ENCODE peak calls at places on chromosomes 13 and 19, in eight cellular contexts. One of them, this sample, is unnamed.

GRCh38 chr19:15631817-15632216 is 8.9 kb upstream of the CYP4F3 start:
- DNase-seq in fibroblast of mammary gland: peak; percentile 1
- DNase-seq in astrocyte: no peak
- DNase-seq in esophagus squamous epithelium: no peak
- DNase-seq in fibroblast of villous mesenchyme: no peak
- DNase-seq in psoas muscle: no peak
- DNase-seq in left lung: no peak
- DNase-seq in dorsolateral prefrontal cortex: no peak
- DNase-seq in this sample: no peak

GRCh38 chr13:98994896-98995295 is 17.0 kb upstream of the DOCK9 start:
- DNase-seq in dorsolateral prefrontal cortex: no peak
- DNase-seq in esophagus squamous epithelium: no peak
- DNase-seq in fibroblast of mammary gland: no peak
- DNase-seq in fibroblast of villous mesenchyme: no peak
- DNase-seq in psoas muscle: no peak
- DNase-seq in astrocyte: no peak
- DNase-seq in left lung: no peak
- DNase-seq in this sample: no peak

GRCh38 chr19:10654610-10655456 is 687 bp downstream of the ILF3 start:
- DNase-seq in astrocyte: no peak
- DNase-seq in fibroblast of villous mesenchyme: peak; percentile 32
- DNase-seq in dorsolateral prefrontal cortex: peak; percentile 30
- DNase-seq in psoas muscle: peak; percentile 76
- DNase-seq in esophagus squamous epithelium: no peak
- DNase-seq in left lung: peak; percentile 56
- DNase-seq in fibroblast of mammary gland: no peak
- DNase-seq in this sample: peak; percentile 29

GRCh38 chr19:2041436-2041685 is 9.7 kb downstream of the MKNK2 start:
- DNase-seq in psoas muscle: no peak
- DNase-seq in fibroblast of villous mesenchyme: no peak
- DNase-seq in dorsolateral prefrontal cortex: no peak
- DNase-seq in esophagus squamous epithelium: no peak
- DNase-seq in left lung: no peak
- DNase-seq in astrocyte: no peak
- DNase-seq in fibroblast of mammary gland: no peak
- DNase-seq in this sample: no peak

GRCh38 chr13:61706899-61707298 is 291.2 kb upstream of the PCDH20 start:
- DNase-seq in psoas muscle: no peak
- DNase-seq in esophagus squamous epithelium: no peak
- DNase-seq in left lung: no peak
- DNase-seq in fibroblast of mammary gland: no peak
- DNase-seq in dorsolateral prefrontal cortex: no peak
- DNase-seq in astrocyte: no peak
- DNase-seq in fibroblast of villous mesenchyme: no peak
- DNase-seq in this sample: no peak

GRCh38 chr13:39196957-39197644 is 158.8 kb downstream of the NHLRC3 start:
- DNase-seq in left lung: no peak
- DNase-seq in esophagus squamous epithelium: no peak
- DNase-seq in astrocyte: no peak
- DNase-seq in fibroblast of mammary gland: no peak
- DNase-seq in fibroblast of villous mesenchyme: no peak
- DNase-seq in psoas muscle: no peak
- DNase-seq in dorsolateral prefrontal cortex: no peak
- DNase-seq in this sample: no peak

GRCh38 chr19:15264061-15264932 is 32.0 kb upstream of the EPHX3 start:
- DNase-seq in fibroblast of villous mesenchyme: peak; percentile 80
- DNase-seq in psoas muscle: peak; percentile 88
- DNase-seq in esophagus squamous epithelium: no peak
- DNase-seq in left lung: peak; percentile 65
- DNase-seq in fibroblast of mammary gland: peak; percentile 74
- DNase-seq in astrocyte: no peak
- DNase-seq in dorsolateral prefrontal cortex: peak; percentile 76
- DNase-seq in this sample: peak; percentile 80

GRCh38 chr13:49935171-49936084 is 712 bp downstream of the SPRYD7 start:
- DNase-seq in astrocyte: peak; percentile 57
- DNase-seq in dorsolateral prefrontal cortex: peak; percentile 33
- DNase-seq in esophagus squamous epithelium: peak; percentile 35
- DNase-seq in fibroblast of villous mesenchyme: peak; percentile 65
- DNase-seq in fibroblast of mammary gland: peak; percentile 67
- DNase-seq in psoas muscle: no peak
- DNase-seq in left lung: peak; percentile 61
- DNase-seq in this sample: peak; percentile 70

GRCh38 chr13:100088282-100088647 is 628 bp upstream of the PCCA start:
- DNase-seq in psoas muscle: no peak
- DNase-seq in astrocyte: no peak
- DNase-seq in fibroblast of mammary gland: no peak
- DNase-seq in fibroblast of villous mesenchyme: no peak
- DNase-seq in left lung: no peak
- DNase-seq in dorsolateral prefrontal cortex: no peak
- DNase-seq in esophagus squamous epithelium: no peak
- DNase-seq in this sample: no peak

GRCh38 chr19:31113250-31113685 is 236.0 kb downstream of the TSHZ3 start:
- DNase-seq in dorsolateral prefrontal cortex: no peak
- DNase-seq in esophagus squamous epithelium: no peak
- DNase-seq in fibroblast of mammary gland: no peak
- DNase-seq in left lung: no peak
- DNase-seq in astrocyte: peak; percentile 29
- DNase-seq in psoas muscle: no peak
- DNase-seq in fibroblast of villous mesenchyme: peak; percentile 83
- DNase-seq in this sample: no peak

GRCh38 chr19:48734625-48735024 is 5.8 kb downstream of the RASIP1 start:
- DNase-seq in fibroblast of villous mesenchyme: no peak
- DNase-seq in dorsolateral prefrontal cortex: no peak
- DNase-seq in fibroblast of mammary gland: no peak
- DNase-seq in astrocyte: no peak
- DNase-seq in left lung: no peak
- DNase-seq in psoas muscle: no peak
- DNase-seq in esophagus squamous epithelium: no peak
- DNase-seq in this sample: no peak

GRCh38 chr19:48731452-48731851 is 9.0 kb downstream of the RASIP1 start:
- DNase-seq in astrocyte: no peak
- DNase-seq in dorsolateral prefrontal cortex: no peak
- DNase-seq in fibroblast of villous mesenchyme: no peak
- DNase-seq in esophagus squamous epithelium: no peak
- DNase-seq in left lung: no peak
- DNase-seq in psoas muscle: no peak
- DNase-seq in fibroblast of mammary gland: no peak
- DNase-seq in this sample: no peak

GRCh38 chr19:48737360-48737998 is 2.9 kb downstream of the RASIP1 start:
- DNase-seq in psoas muscle: no peak
- DNase-seq in fibroblast of villous mesenchyme: no peak
- DNase-seq in astrocyte: no peak
- DNase-seq in left lung: no peak
- DNase-seq in fibroblast of mammary gland: no peak
- DNase-seq in dorsolateral prefrontal cortex: no peak
- DNase-seq in esophagus squamous epithelium: no peak
- DNase-seq in this sample: no peak

GRCh38 chr19:48738557-48739399 is 1.6 kb downstream of the RASIP1 start:
- DNase-seq in fibroblast of mammary gland: peak; percentile 61
- DNase-seq in left lung: peak; percentile 93
- DNase-seq in fibroblast of villous mesenchyme: peak; percentile 90
- DNase-seq in psoas muscle: peak; percentile 96
- DNase-seq in esophagus squamous epithelium: no peak
- DNase-seq in astrocyte: peak; percentile 47
- DNase-seq in dorsolateral prefrontal cortex: peak; percentile 78
- DNase-seq in this sample: peak; percentile 81

GRCh38 chr19:48735031-48735615 is 5.3 kb downstream of the RASIP1 start:
- DNase-seq in dorsolateral prefrontal cortex: no peak
- DNase-seq in esophagus squamous epithelium: no peak
- DNase-seq in fibroblast of mammary gland: no peak
- DNase-seq in astrocyte: peak; percentile 14
- DNase-seq in left lung: no peak
- DNase-seq in psoas muscle: no peak
- DNase-seq in fibroblast of villous mesenchyme: no peak
- DNase-seq in this sample: no peak
- TF ChIP-seq CTCF in dorsolateral prefrontal cortex: no peak
- TF ChIP-seq CTCF in esophagus squamous epithelium: no peak
- TF ChIP-seq CTCF in fibroblast of mammary gland: no peak
- TF ChIP-seq CTCF in astrocyte: no peak
- TF ChIP-seq CTCF in left lung: no peak
- TF ChIP-seq CTCF in psoas muscle: no peak
- TF ChIP-seq CTCF in fibroblast of villous mesenchyme: peak; percentile 2
- TF ChIP-seq CTCF in this sample: no peak

DNA sequence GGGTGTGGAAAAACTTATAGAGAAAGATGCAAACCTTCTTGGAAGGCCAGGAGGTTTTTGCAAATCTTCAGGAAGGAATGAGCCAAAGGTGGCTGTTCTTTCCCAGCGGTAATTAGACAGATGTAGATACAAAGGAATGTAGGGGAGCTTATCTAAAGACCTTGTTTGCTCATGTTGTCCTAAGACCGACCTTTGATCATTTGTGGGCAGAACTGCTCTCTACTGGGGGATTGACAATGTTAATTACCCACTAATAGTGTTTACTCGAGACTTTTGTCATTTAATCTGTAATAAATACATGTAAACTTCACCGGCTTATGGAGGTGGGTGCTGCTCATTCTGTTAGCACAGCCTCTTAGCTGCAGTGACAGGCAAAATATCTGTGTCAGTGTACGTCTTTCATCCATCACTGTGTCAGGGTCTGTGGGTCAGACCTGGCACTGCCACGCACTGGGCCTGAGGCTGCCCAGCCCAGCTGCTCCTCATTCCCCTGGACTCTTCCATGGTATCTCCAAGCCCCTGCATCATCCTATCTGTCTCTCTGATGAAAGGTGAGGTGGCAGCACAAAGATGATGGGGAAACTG is 68.3 kb downstream of the ZNF431 start:
- DNase-seq in psoas muscle: no peak
- DNase-seq in fibroblast of mammary gland: no peak
- DNase-seq in esophagus squamous epithelium: no peak
- DNase-seq in astrocyte: no peak
- DNase-seq in fibroblast of villous mesenchyme: no peak
- DNase-seq in left lung: no peak
- DNase-seq in dorsolateral prefrontal cortex: no peak
- DNase-seq in this sample: no peak
- H3K4me3 ChIP-seq in psoas muscle: no peak overlapping the region
- H3K4me3 ChIP-seq in fibroblast of mammary gland: no peak overlapping the region
- H3K4me3 ChIP-seq in esophagus squamous epithelium: no peak overlapping the region
- H3K4me3 ChIP-seq in astrocyte: no peak overlapping the region
- H3K4me3 ChIP-seq in fibroblast of villous mesenchyme: no peak overlapping the region
- H3K4me3 ChIP-seq in left lung: no peak overlapping the region
- H3K4me3 ChIP-seq in dorsolateral prefrontal cortex: no peak overlapping the region
- H3K4me3 ChIP-seq in this sample: no peak overlapping the region

GRCh38 chr13:48233097-48233885 is at the start of gene ITM2B:
- DNase-seq in dorsolateral prefrontal cortex: peak; percentile 56
- DNase-seq in esophagus squamous epithelium: peak; percentile 15
- DNase-seq in left lung: peak; percentile 86
- DNase-seq in fibroblast of villous mesenchyme: peak; percentile 72
- DNase-seq in psoas muscle: peak; percentile 88
- DNase-seq in fibroblast of mammary gland: peak; percentile 57
- DNase-seq in astrocyte: peak; percentile 47
- DNase-seq in this sample: peak; percentile 74
- TF ChIP-seq CTCF in dorsolateral prefrontal cortex: no peak
- TF ChIP-seq CTCF in esophagus squamous epithelium: no peak
- TF ChIP-seq CTCF in left lung: peak; percentile 40
- TF ChIP-seq CTCF in fibroblast of villous mesenchyme: peak; percentile 36
- TF ChIP-seq CTCF in psoas muscle: peak; percentile 52
- TF ChIP-seq CTCF in fibroblast of mammary gland: no peak
- TF ChIP-seq CTCF in astrocyte: no peak
- TF ChIP-seq CTCF in this sample: peak; percentile 5

GRCh38 chr13:20340759-20341161 is 108.6 kb upstream of the GJB6 start:
- DNase-seq in fibroblast of villous mesenchyme: peak; percentile 22
- DNase-seq in left lung: peak; percentile 49
- DNase-seq in esophagus squamous epithelium: no peak
- DNase-seq in psoas muscle: peak; percentile 72
- DNase-seq in astrocyte: no peak
- DNase-seq in fibroblast of mammary gland: peak; percentile 75
- DNase-seq in dorsolateral prefrontal cortex: no peak
- DNase-seq in this sample: peak; percentile 26
- H3K4me3 ChIP-seq in fibroblast of villous mesenchyme: no peak overlapping the region
- H3K4me3 ChIP-seq in left lung: no peak overlapping the region
- H3K4me3 ChIP-seq in esophagus squamous epithelium: no peak overlapping the region
- H3K4me3 ChIP-seq in psoas muscle: no peak overlapping the region
- H3K4me3 ChIP-seq in astrocyte: no peak overlapping the region
- H3K4me3 ChIP-seq in fibroblast of mammary gland: peak overlapping the region; percentile 12
- H3K4me3 ChIP-seq in dorsolateral prefrontal cortex: peak overlapping the region; percentile 42
- H3K4me3 ChIP-seq in this sample: no peak overlapping the region

GRCh38 chr19:45164577-45165335 is 4.0 kb upstream of the NKPD1 start:
- DNase-seq in dorsolateral prefrontal cortex: no peak
- DNase-seq in left lung: peak; percentile 85
- DNase-seq in esophagus squamous epithelium: no peak
- DNase-seq in fibroblast of mammary gland: peak; percentile 55
- DNase-seq in fibroblast of villous mesenchyme: peak; percentile 90
- DNase-seq in astrocyte: peak; percentile 55
- DNase-seq in psoas muscle: no peak
- DNase-seq in this sample: peak; percentile 81
- TF ChIP-seq CTCF in dorsolateral prefrontal cortex: no peak
- TF ChIP-seq CTCF in left lung: no peak
- TF ChIP-seq CTCF in esophagus squamous epithelium: no peak
- TF ChIP-seq CTCF in fibroblast of mammary gland: no peak
- TF ChIP-seq CTCF in fibroblast of villous mesenchyme: no peak
- TF ChIP-seq CTCF in astrocyte: no peak
- TF ChIP-seq CTCF in psoas muscle: no peak
- TF ChIP-seq CTCF in this sample: peak; percentile 2

DNA sequence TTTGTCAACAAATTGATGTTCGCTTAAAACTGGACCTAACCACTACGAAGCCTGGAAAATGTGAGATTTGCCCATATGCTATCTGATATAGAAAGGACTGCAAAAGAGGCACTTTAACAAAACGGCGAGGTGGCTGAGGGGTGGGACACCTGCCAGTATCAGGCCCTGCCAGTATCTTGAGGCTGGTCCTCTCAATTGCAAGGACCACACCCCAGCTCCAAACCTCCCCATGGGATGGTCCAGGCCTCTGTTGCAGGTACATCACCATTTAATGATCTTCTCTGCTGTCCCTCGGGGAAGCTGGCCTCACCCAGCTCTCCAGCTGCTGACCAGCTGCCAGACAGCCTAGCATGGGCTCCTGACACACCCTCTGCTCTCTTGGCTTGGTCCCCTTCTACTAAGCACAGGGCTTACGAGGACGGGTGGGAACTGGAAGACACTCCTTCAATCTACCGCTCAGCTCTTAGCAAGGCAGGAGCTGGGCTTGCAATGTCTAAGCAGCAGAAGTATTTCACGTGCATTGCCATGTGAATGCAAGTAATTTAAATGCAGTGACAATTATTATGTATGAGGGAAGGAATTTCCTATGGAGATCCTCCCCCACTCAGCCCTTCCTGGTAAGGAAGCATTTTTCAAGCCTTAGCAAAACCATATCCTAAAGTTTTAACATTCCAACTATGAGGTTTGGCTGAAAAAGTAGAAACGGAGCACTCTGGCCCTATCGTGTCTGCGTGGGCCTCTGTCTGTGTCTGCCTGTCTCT is 63.9 kb downstream of the LATS2 start:
- DNase-seq in psoas muscle: peak; percentile 74
- DNase-seq in fibroblast of mammary gland: peak; percentile 94
- DNase-seq in dorsolateral prefrontal cortex: no peak
- DNase-seq in fibroblast of villous mesenchyme: peak; percentile 93
- DNase-seq in esophagus squamous epithelium: no peak
- DNase-seq in astrocyte: peak; percentile 99
- DNase-seq in left lung: no peak
- DNase-seq in this sample: peak; percentile 96
- H3K4me3 ChIP-seq in psoas muscle: no peak overlapping the region
- H3K4me3 ChIP-seq in fibroblast of mammary gland: no peak overlapping the region
- H3K4me3 ChIP-seq in dorsolateral prefrontal cortex: no peak overlapping the region
- H3K4me3 ChIP-seq in fibroblast of villous mesenchyme: no peak overlapping the region
- H3K4me3 ChIP-seq in esophagus squamous epithelium: no peak overlapping the region
- H3K4me3 ChIP-seq in astrocyte: peak overlapping the region; percentile 7
- H3K4me3 ChIP-seq in left lung: no peak overlapping the region
- H3K4me3 ChIP-seq in this sample: no peak overlapping the region

GRCh38 chr19:46902402-46902766 is 41.6 kb downstream of the ARHGAP35 start:
- DNase-seq in fibroblast of mammary gland: no peak
- DNase-seq in psoas muscle: no peak
- DNase-seq in astrocyte: peak; percentile 29
- DNase-seq in esophagus squamous epithelium: no peak
- DNase-seq in fibroblast of villous mesenchyme: no peak
- DNase-seq in left lung: no peak
- DNase-seq in dorsolateral prefrontal cortex: no peak
- DNase-seq in this sample: no peak
- TF ChIP-seq CTCF in fibroblast of mammary gland: no peak
- TF ChIP-seq CTCF in psoas muscle: no peak
- TF ChIP-seq CTCF in astrocyte: no peak
- TF ChIP-seq CTCF in esophagus squamous epithelium: no peak
- TF ChIP-seq CTCF in fibroblast of villous mesenchyme: no peak
- TF ChIP-seq CTCF in left lung: no peak
- TF ChIP-seq CTCF in dorsolateral prefrontal cortex: no peak
- TF ChIP-seq CTCF in this sample: no peak